ENCODE peak calls at places on chromosomes 12 and 14, in nine cellular contexts. One of them, this sample, is unnamed.

GRCh38 chr12:56469007-56469930 is 891 bp downstream of the SPRYD4 start:
- DNase-seq in fibroblast of lung: no peak
- DNase-seq in SIG-M5: no peak
- DNase-seq in NCI-H345: no peak
- DNase-seq in NT2/D1: no peak
- DNase-seq in activated T-helper 1 cell treated with anti-CD3 and anti-CD28 coated beads, Interleukin-12 subunit alpha, Interleukin-12 subunit beta, Interleukin-2, Interleukin-4 antibody, amounts not matched to agents 30 ng/mL and 10 ng/mL and 1 ng/mL, durations not matched to agents 14 hours and 24 hours and 36 hours: no peak
- DNase-seq in left kidney: no peak
- DNase-seq in M059J: no peak
- DNase-seq in stimulated activated CD8-positive, alpha-beta memory T cell treated with anti-CD3 and anti-CD28 coated beads, Interleukin-7, amount 100 ng/mL, for 48 hours: no peak
- DNase-seq in this sample: no peak

GRCh38 chr14:72177246-72177645 is 245.0 kb downstream of the RGS6 start:
- DNase-seq in fibroblast of lung: no peak
- DNase-seq in SIG-M5: no peak
- DNase-seq in NCI-H345: no peak
- DNase-seq in NT2/D1: no peak
- DNase-seq in activated T-helper 1 cell treated with anti-CD3 and anti-CD28 coated beads, Interleukin-12 subunit alpha, Interleukin-12 subunit beta, Interleukin-2, Interleukin-4 antibody, amounts not matched to agents 30 ng/mL and 10 ng/mL and 1 ng/mL, durations not matched to agents 14 hours and 24 hours and 36 hours: no peak
- DNase-seq in left kidney: no peak
- DNase-seq in M059J: no peak
- DNase-seq in stimulated activated CD8-positive, alpha-beta memory T cell treated with anti-CD3 and anti-CD28 coated beads, Interleukin-7, amount 100 ng/mL, for 48 hours: no peak
- DNase-seq in this sample: no peak

GRCh38 chr12:82870825-82871377 is 184.2 kb downstream of the TMTC2 start:
- DNase-seq in fibroblast of lung: no peak
- DNase-seq in SIG-M5: no peak
- DNase-seq in NCI-H345: no peak
- DNase-seq in NT2/D1: no peak
- DNase-seq in activated T-helper 1 cell treated with anti-CD3 and anti-CD28 coated beads, Interleukin-12 subunit alpha, Interleukin-12 subunit beta, Interleukin-2, Interleukin-4 antibody, amounts not matched to agents 30 ng/mL and 10 ng/mL and 1 ng/mL, durations not matched to agents 14 hours and 24 hours and 36 hours: no peak
- DNase-seq in left kidney: no peak
- DNase-seq in M059J: no peak
- DNase-seq in stimulated activated CD8-positive, alpha-beta memory T cell treated with anti-CD3 and anti-CD28 coated beads, Interleukin-7, amount 100 ng/mL, for 48 hours: no peak
- DNase-seq in this sample: no peak

GRCh38 chr12:114339626-114340025 is 66.3 kb downstream of the TBX5 start:
- DNase-seq in fibroblast of lung: peak; percentile 83
- DNase-seq in SIG-M5: no peak
- DNase-seq in NCI-H345: no peak
- DNase-seq in NT2/D1: no peak
- DNase-seq in activated T-helper 1 cell treated with anti-CD3 and anti-CD28 coated beads, Interleukin-12 subunit alpha, Interleukin-12 subunit beta, Interleukin-2, Interleukin-4 antibody, amounts not matched to agents 30 ng/mL and 10 ng/mL and 1 ng/mL, durations not matched to agents 14 hours and 24 hours and 36 hours: no peak
- DNase-seq in left kidney: no peak
- DNase-seq in M059J: peak; percentile 27
- DNase-seq in stimulated activated CD8-positive, alpha-beta memory T cell treated with anti-CD3 and anti-CD28 coated beads, Interleukin-7, amount 100 ng/mL, for 48 hours: no peak
- DNase-seq in this sample: no peak

GRCh38 chr14:100417466-100417865 is 94.3 kb downstream of the SLC25A47 start:
- DNase-seq in fibroblast of lung: peak; percentile 92
- DNase-seq in SIG-M5: no peak
- DNase-seq in NCI-H345: no peak
- DNase-seq in NT2/D1: peak; percentile 46
- DNase-seq in activated T-helper 1 cell treated with anti-CD3 and anti-CD28 coated beads, Interleukin-12 subunit alpha, Interleukin-12 subunit beta, Interleukin-2, Interleukin-4 antibody, amounts not matched to agents 30 ng/mL and 10 ng/mL and 1 ng/mL, durations not matched to agents 14 hours and 24 hours and 36 hours: no peak
- DNase-seq in left kidney: peak; percentile 81
- DNase-seq in M059J: peak; percentile 92
- DNase-seq in stimulated activated CD8-positive, alpha-beta memory T cell treated with anti-CD3 and anti-CD28 coated beads, Interleukin-7, amount 100 ng/mL, for 48 hours: no peak
- DNase-seq in this sample: peak; percentile 79

GRCh38 chr12:88579572-88579940 is 715 bp downstream of the KITLG start:
- DNase-seq in fibroblast of lung: no peak
- DNase-seq in SIG-M5: no peak
- DNase-seq in NCI-H345: peak; percentile 49
- DNase-seq in NT2/D1: no peak
- DNase-seq in activated T-helper 1 cell treated with anti-CD3 and anti-CD28 coated beads, Interleukin-12 subunit alpha, Interleukin-12 subunit beta, Interleukin-2, Interleukin-4 antibody, amounts not matched to agents 30 ng/mL and 10 ng/mL and 1 ng/mL, durations not matched to agents 14 hours and 24 hours and 36 hours: no peak
- DNase-seq in left kidney: no peak
- DNase-seq in M059J: peak; percentile 45
- DNase-seq in stimulated activated CD8-positive, alpha-beta memory T cell treated with anti-CD3 and anti-CD28 coated beads, Interleukin-7, amount 100 ng/mL, for 48 hours: no peak
- DNase-seq in this sample: no peak

GRCh38 chr12:112747501-112747900 is 44.0 kb upstream of the RPH3A start:
- DNase-seq in fibroblast of lung: no peak
- DNase-seq in SIG-M5: no peak
- DNase-seq in NCI-H345: no peak
- DNase-seq in NT2/D1: no peak
- DNase-seq in activated T-helper 1 cell treated with anti-CD3 and anti-CD28 coated beads, Interleukin-12 subunit alpha, Interleukin-12 subunit beta, Interleukin-2, Interleukin-4 antibody, amounts not matched to agents 30 ng/mL and 10 ng/mL and 1 ng/mL, durations not matched to agents 14 hours and 24 hours and 36 hours: no peak
- DNase-seq in left kidney: no peak
- DNase-seq in M059J: no peak
- DNase-seq in stimulated activated CD8-positive, alpha-beta memory T cell treated with anti-CD3 and anti-CD28 coated beads, Interleukin-7, amount 100 ng/mL, for 48 hours: no peak
- DNase-seq in this sample: no peak

GRCh38 chr12:107593713-107594381 is 91.8 kb upstream of the PWP1 start:
- DNase-seq in fibroblast of lung: no peak
- DNase-seq in SIG-M5: no peak
- DNase-seq in NCI-H345: no peak
- DNase-seq in NT2/D1: no peak
- DNase-seq in activated T-helper 1 cell treated with anti-CD3 and anti-CD28 coated beads, Interleukin-12 subunit alpha, Interleukin-12 subunit beta, Interleukin-2, Interleukin-4 antibody, amounts not matched to agents 30 ng/mL and 10 ng/mL and 1 ng/mL, durations not matched to agents 14 hours and 24 hours and 36 hours: no peak
- DNase-seq in left kidney: no peak
- DNase-seq in M059J: no peak
- DNase-seq in stimulated activated CD8-positive, alpha-beta memory T cell treated with anti-CD3 and anti-CD28 coated beads, Interleukin-7, amount 100 ng/mL, for 48 hours: no peak
- DNase-seq in this sample: peak; percentile 7